ENCODE peak calls at places on chromosomes 6 and 20, in four cellular contexts. U is WERI-Rb-1, N is upper lobe of left lung, H is GM23248. E is an unnamed sample. For H3K9me3, the result is how much of the 10 kb centered on the place peaks cover.

GRCh38 chr6:96995903-96996302 is 71.4 kb downstream of the KLHL32 start:
- DNase-seq in U (no peak), N (no peak), H (no peak), E (no peak)

GRCh38 chr6:17705778-17706579 is 746 bp downstream of the NUP153 start:
- DNase-seq in U (peak), N (peak), H (peak), E (peak)

GRCh38 chr20:49037962-49038387 is 8.1 kb upstream of the CSE1L start:
- DNase-seq in U (no peak), N (peak), H (peak), E (no peak)

GRCh38 chr6:11527274-11527870 is 10.2 kb upstream of the TMEM170B start:
- DNase-seq in U (no peak), N (no peak), H (peak), E (no peak)

GRCh38 chr20:5551621-5552020 is 198.6 kb upstream of the SHLD1 start:
- DNase-seq in U (no peak), N (no peak), H (peak), E (no peak)

GRCh38 chr20:9186396-9186795 is 117.5 kb downstream of the PLCB4 start:
- DNase-seq in U (no peak), N (no peak), H (no peak), E (no peak)

GRCh38 chr20:57928181-57928967 is 218.6 kb upstream of the PMEPA1 start:
- DNase-seq in U (no peak), N (no peak), H (peak), E (no peak)

GRCh38 chr20:39874049-39874893 is 814.8 kb downstream of the MAFB start:
- DNase-seq in U (peak), N (peak), H (peak), E (no peak)

GRCh38 chr6:158666637-158667359 is 16.9 kb downstream of the SYTL3 start:
- DNase-seq in U (no peak), N (peak), H (peak), E (no peak)

GRCh38 chr20:12022121-12022520 is 104.4 kb downstream of the BTBD3 start:
- DNase-seq in U (no peak), N (no peak), H (no peak), E (no peak)

GRCh38 chr6:125252891-125253290 is 48.9 kb downstream of the HDDC2 start:
- DNase-seq in U (no peak), N (no peak), H (no peak), E (no peak)

GRCh38 chr6:136253734-136254133 is 3.6 kb upstream of the MTFR2 start:
- DNase-seq in U (no peak), N (no peak), H (no peak), E (no peak)

GRCh38 chr6:105135907-105136432 is 43.8 kb downstream of the POPDC3 start:
- DNase-seq in U (no peak), N (no peak), H (peak), E (no peak)

GRCh38 chr6:106974999-106975698 is 620 bp upstream of the CD24 start:
- DNase-seq in U (peak), N (peak), H (peak), E (no peak)

GRCh38 chr20:45359406-45360148 is 3.4 kb upstream of the SYS1 start:
- DNase-seq in U (no peak), N (peak), H (peak), E (no peak)

GRCh38 chr6:1535295-1535694 is 74.4 kb upstream of the FOXC1 start:
- DNase-seq in U (no peak), N (no peak), H (peak), E (no peak)

GRCh38 chr20:46206025-46206424 is 87.9 kb downstream of the CD40 start:
- DNase-seq in U (no peak), N (peak), H (peak), E (no peak)

GRCh38 chr20:19745106-19745505 is 13.0 kb upstream of the RIN2 start:
- DNase-seq in U (no peak), N (no peak), H (no peak), E (no peak)

GRCh38 chr20:57755609-57756008 is 45.8 kb upstream of the PMEPA1 start:
- DNase-seq in U (no peak), N (peak), H (no peak), E (no peak)

GRCh38 chr20:49171928-49172327 is 16.2 kb downstream of the STAU1 start:
- DNase-seq in U (no peak), N (no peak), H (no peak), E (no peak)

GRCh38 chr20:62030834-62031434 is 34.7 kb downstream of the TAF4 start:
- DNase-seq in U (no peak), N (no peak), H (no peak), E (no peak)

GRCh38 chr20:47438464-47439381 is 63.0 kb upstream of the NCOA3 start:
- DNase-seq in U (no peak), N (peak), H (no peak), E (no peak)

GRCh38 chr20:63947638-63948456 is 8.4 kb downstream of the UCKL1 start:
- DNase-seq in U (no peak), N (no peak), H (no peak), E (no peak)

GRCh38 chr20:32888636-32889035 is 29.9 kb downstream of the EFCAB8 start:
- DNase-seq in U (no peak), N (no peak), H (no peak), E (no peak)

GRCh38 chr20:48769111-48769879 is 58.5 kb downstream of the PREX1 start:
- DNase-seq in U (no peak), N (peak), H (no peak), E (peak)

GRCh38 chr20:63274381-63275228 is 2.0 kb downstream of the ARFGAP1 start:
- DNase-seq in U (no peak), N (no peak), H (peak), E (no peak)

GRCh38 chr20:53883098-53883762 is 187.2 kb downstream of the BCAS1 start:
- DNase-seq in U (no peak), N (no peak), H (peak), E (no peak)

GRCh38 chr20:41079066-41079465 is 50.4 kb downstream of the TOP1 start:
- DNase-seq in U (no peak), N (no peak), H (no peak), E (no peak)

GRCh38 chr6:31414771-31415270 is 11.4 kb downstream of the MICA start:
- DNase-seq in U (no peak), N (no peak), H (no peak), E (no peak)

GRCh38 chr20:45052698-45053440 is 48.1 kb downstream of the KCNS1 start:
- DNase-seq in U (no peak), N (peak), H (peak), E (no peak)

GRCh38 chr6:33075568-33076405 is at the start of gene HLA-DPB1:
- DNase-seq in U (no peak), N (peak), H (peak), E (no peak)

GRCh38 chr6:149563203-149563927 is 2.8 kb upstream of the GINM1 start:
- DNase-seq in U (no peak), N (no peak), H (peak), E (no peak)

GRCh38 chr6:168698923-168699322 is 257.9 kb downstream of the SMOC2 start:
- DNase-seq in U (no peak), N (no peak), H (no peak), E (no peak)

GRCh38 chr6:48388045-48388444 is 277.0 kb upstream of the PTCHD4 start:
- DNase-seq in U (no peak), N (no peak), H (no peak), E (no peak)

GRCh38 chr20:17227199-17227535 is 327 bp downstream of the PCSK2 start:
- DNase-seq in U (no peak), N (no peak), H (peak), E (no peak)

GRCh38 chr6:145895802-145896201 is 68.4 kb downstream of the SHPRH start:
- DNase-seq in U (no peak), N (no peak), H (peak), E (no peak)

GRCh38 chr6:103122766-103123601 is 1729.5 kb downstream of the GRIK2 start:
- DNase-seq in U (peak), N (peak), H (peak), E (no peak)

GRCh38 chr6:257774-258173 is 34.5 kb upstream of the DUSP22 start:
- DNase-seq in U (no peak), N (no peak), H (no peak), E (no peak)

GRCh38 chr6:255418-256090 is 36.7 kb upstream of the DUSP22 start:
- DNase-seq in U (no peak), N (no peak), H (no peak), E (no peak)

GRCh38 chr6:256169-256568 is 36.1 kb upstream of the DUSP22 start:
- DNase-seq in U (no peak), N (no peak), H (no peak), E (no peak)

GRCh38 chr6:257031-257725 is 35.1 kb upstream of the DUSP22 start:
- DNase-seq in U (no peak), N (no peak), H (peak), E (no peak)

DNA sequence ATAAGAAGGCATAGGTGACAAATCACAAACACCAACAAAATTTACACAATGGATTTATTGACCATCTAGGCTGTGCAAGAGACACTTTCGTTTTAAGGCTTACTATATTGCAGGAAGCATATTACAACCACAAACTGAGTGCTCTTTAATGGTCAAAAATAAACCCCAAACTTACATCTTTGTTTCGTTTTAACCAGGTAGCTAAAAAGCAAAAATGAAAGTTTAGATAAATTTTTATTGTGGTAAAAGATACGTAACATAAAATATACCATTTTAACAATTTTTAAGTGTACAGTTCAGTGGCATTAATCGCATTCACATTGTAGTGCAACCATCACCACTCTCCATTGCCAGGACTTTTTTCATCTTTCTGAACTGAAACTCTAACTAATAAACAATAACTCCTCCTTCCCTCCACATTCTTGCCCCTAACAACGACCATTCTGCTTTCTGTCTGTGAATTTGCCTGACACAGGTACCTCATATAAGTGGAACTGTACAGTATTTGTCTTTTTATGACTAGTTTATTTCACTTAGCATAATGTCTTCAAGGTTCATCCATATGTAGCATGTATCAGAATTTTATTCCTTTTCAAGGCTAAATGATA is 32.3 kb upstream of the DUSP22 start:
- DNase-seq in U (no peak), N (no peak), H (no peak), E (no peak)
- H3K9me3 ChIP-seq in U (under half), N (under half), H (under half), E (under half)

GRCh38 chr6:167300902-167301425 is 9.8 kb downstream of the UNC93A start:
- DNase-seq in U (no peak), N (no peak), H (no peak), E (no peak)
- H3K9me3 ChIP-seq in U (under half), N (under half), H (under half), E (under half)

GRCh38 chr6:164291224-164291623 is 876.7 kb downstream of the QKI start:
- DNase-seq in U (no peak), N (no peak), H (no peak), E (no peak)
- H3K9me3 ChIP-seq in U (under half), N (under half), H (under half), E (under half)

GRCh38 chr20:55882922-55883321 is 122.4 kb downstream of the CBLN4 start:
- DNase-seq in U (no peak), N (no peak), H (no peak), E (no peak)

GRCh38 chr20:55893031-55893430 is 112.3 kb downstream of the CBLN4 start:
- DNase-seq in U (no peak), N (no peak), H (peak), E (no peak)

DNA sequence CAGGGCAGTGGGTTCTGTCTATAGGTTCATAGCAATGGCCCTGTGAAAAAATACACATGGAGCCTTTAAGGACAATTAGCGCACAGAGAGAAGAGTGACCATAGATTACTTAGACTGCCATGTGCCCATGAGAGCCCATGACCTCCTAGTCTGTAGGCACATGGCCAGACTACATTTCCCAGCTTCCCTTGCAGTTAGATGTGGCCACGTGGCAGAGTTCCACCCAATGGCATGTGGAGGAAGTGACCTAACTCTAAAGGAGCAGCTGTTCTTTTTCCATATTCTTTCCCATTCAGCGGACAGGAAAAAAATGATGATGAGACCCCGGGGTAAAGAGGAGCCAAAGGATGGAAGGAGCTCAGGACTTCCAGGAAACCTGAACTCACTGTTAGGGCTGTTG is 116.7 kb downstream of the CBLN4 start:
- DNase-seq in U (peak), N (no peak), H (no peak), E (no peak)
- H3K9me3 ChIP-seq in U (under half), N (under half), H (under half), E (under half)

DNA sequence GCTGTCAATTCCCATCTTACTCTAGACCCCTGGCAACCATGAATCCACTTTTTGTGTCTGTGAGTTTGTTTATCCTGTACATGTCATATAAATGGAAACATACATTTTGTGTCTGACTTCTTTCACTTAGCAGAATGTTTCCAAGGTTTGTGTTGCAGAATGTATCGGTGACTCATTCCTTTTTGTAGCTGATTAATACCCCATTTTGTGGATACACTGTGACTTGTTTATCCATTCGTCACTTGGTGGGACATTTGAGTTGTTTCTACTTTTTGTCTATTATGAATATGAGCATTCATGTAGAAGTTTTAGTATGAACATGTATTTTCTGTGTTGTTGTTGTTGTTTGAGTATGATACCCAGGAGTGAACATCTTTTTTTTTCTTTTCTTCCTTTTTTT is 21.4 kb downstream of the CDYL start:
- DNase-seq in U (no peak), N (no peak), H (peak), E (no peak)
- H3K9me3 ChIP-seq in U (under half), N (under half), H (under half), E (under half)

GRCh38 chr20:55978550-55978949 is 26.8 kb downstream of the CBLN4 start:
- DNase-seq in U (no peak), N (no peak), H (no peak), E (no peak)
- H3K9me3 ChIP-seq in U (under half), N (under half), H (under half), E (under half)

DNA sequence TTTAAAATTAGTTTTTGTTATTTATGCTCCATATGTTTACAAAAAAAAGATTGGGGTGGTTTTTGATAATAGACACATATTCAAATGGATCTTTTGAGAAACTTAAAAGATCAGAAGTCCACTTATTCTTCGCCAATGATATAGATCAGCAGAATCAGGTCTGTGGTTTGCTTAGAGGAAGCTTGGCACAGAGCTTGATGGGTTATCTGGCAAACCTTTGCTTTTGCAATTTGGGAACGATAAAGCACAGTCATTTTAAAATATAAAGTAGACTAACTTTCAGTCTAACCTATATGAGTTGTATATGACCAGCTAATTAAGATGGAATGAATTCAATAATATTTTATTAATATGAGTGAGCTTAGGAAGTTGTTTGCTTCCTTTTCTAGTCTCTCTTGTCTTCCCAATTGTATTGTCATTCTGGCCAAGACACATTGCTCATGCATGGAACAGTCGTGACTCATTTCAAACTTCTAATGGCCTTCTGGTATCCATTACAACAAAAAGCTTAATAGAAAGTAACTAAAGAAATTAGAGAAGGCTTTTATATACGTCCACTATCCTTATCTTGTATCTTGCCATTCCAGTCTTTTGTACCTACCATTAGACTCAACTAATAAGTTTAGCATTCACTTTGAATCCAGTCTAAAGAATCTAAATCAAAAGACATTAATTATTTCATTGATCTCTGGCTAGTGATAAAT is 118.7 kb downstream of the TBX18 start:
- DNase-seq in U (no peak), N (no peak), H (peak), E (no peak)
- H3K9me3 ChIP-seq in U (under half), N (under half), H (under half), E (under half)

GRCh38 chr20:59625214-59625922 is 21.0 kb downstream of the PHACTR3 start:
- DNase-seq in U (no peak), N (no peak), H (no peak), E (no peak)
- H3K9me3 ChIP-seq in U (under half), N (under half), H (under half), E (under half)

E was measured in T-helper 17 cell.